ENCODE peak calls at places on chromosomes 2 and 18, in nine cellular contexts. G is T1000; S is posterior vena cava; Z is germinal center; U is RWPE1; D is HS-5; T is activated CD8-positive, alpha-beta T cell treated with anti-CD3 and anti-CD28 coated beads for 36 hours; W is stimulated activated CD8-positive, alpha-beta memory T cell treated with anti-CD3 and anti-CD28 coated beads, Interleukin-15, amount 100 ng/mL, for 24 hours; P is astrocyte of the spinal cord. A is an unnamed sample.
A peak's percentile ranks its signal among the peaks of the same experiment; 100 is the strongest.

GRCh38 chr2:101754613-101755012 is 57.1 kb downstream of the MAP4K4 start:
- DNase-seq in G (no peak), S (no peak), Z (no peak), U (no peak), D (no peak), T (no peak), W (no peak), P (peak; percentile 53), A (peak; percentile 46)

GRCh38 chr2:200042102-200042735 is 86.8 kb downstream of the MAIP1 start:
- DNase-seq in G (no peak), S (no peak), Z (no peak), U (peak; percentile 13), D (peak; percentile 70), T (no peak), W (no peak), P (peak; percentile 72), A (no peak)

GRCh38 chr2:44851518-44851917 is 90.0 kb upstream of the SIX3 start:
- DNase-seq in G (no peak), S (no peak), Z (no peak), U (no peak), D (no peak), T (no peak), W (no peak), P (no peak), A (no peak)

GRCh38 chr2:40123746-40124145 is 328.1 kb downstream of the SLC8A1 start:
- DNase-seq in G (no peak), S (no peak), Z (no peak), U (no peak), D (no peak), T (no peak), W (no peak), P (no peak), A (no peak)

GRCh38 chr2:208358758-208359631 is 47.6 kb upstream of the PTH2R start:
- DNase-seq in G (no peak), S (no peak), Z (no peak), U (no peak), D (no peak), T (no peak), W (no peak), P (peak; percentile 29), A (no peak)

GRCh38 chr2:119837759-119838158 is 78.0 kb downstream of the PTPN4 start:
- DNase-seq in G (no peak), S (no peak), Z (no peak), U (no peak), D (no peak), T (no peak), W (no peak), P (no peak), A (peak; percentile 58)

GRCh38 chr2:156476516-156477206 is 40.5 kb downstream of the GPD2 start:
- DNase-seq in G (no peak), S (no peak), Z (no peak), U (peak; percentile 61), D (peak; percentile 52), T (peak; percentile 33), W (no peak), P (peak; percentile 81), A (peak; percentile 61)

GRCh38 chr18:22983175-22983574 is 50.0 kb downstream of the RBBP8 start:
- DNase-seq in G (no peak), S (no peak), Z (peak; percentile 14), U (peak; percentile 7), D (peak; percentile 30), T (no peak), W (no peak), P (peak; percentile 66), A (peak; percentile 48)

GRCh38 chr18:57054891-57055290 is 92.0 kb upstream of the BOD1L2 start:
- DNase-seq in G (no peak), S (no peak), Z (no peak), U (no peak), D (no peak), T (no peak), W (no peak), P (no peak), A (no peak)